ENCODE peak calls at places on chromosomes 2 and 18, in eight cellular contexts. One of them, this sample, is unnamed.

GRCh38 chr2:112483047-112483473 is 1.1 kb downstream of the TTL start:
- DNase-seq in GM12865: peak; percentile 40
- DNase-seq in upper lobe of right lung: no peak
- DNase-seq in cardiac fibroblast: peak; percentile 55
- DNase-seq in myocyte: peak; percentile 55
- DNase-seq in dermis microvascular lymphatic vessel endothelial cell: no peak
- DNase-seq in anterior cingulate cortex: no peak
- DNase-seq in aorta: no peak
- DNase-seq in this sample: peak; percentile 34

GRCh38 chr2:151774506-151774905 is 40.2 kb upstream of the NEB start:
- DNase-seq in dermis microvascular lymphatic vessel endothelial cell: no peak
- DNase-seq in myocyte: peak; percentile 77
- DNase-seq in cardiac fibroblast: peak; percentile 78
- DNase-seq in aorta: no peak
- DNase-seq in anterior cingulate cortex: no peak
- DNase-seq in upper lobe of right lung: no peak
- DNase-seq in GM12865: no peak
- DNase-seq in this sample: no peak

GRCh38 chr2:9300214-9300613 is 93.6 kb downstream of the ASAP2 start:
- DNase-seq in upper lobe of right lung: no peak
- DNase-seq in cardiac fibroblast: no peak
- DNase-seq in aorta: no peak
- DNase-seq in anterior cingulate cortex: no peak
- DNase-seq in GM12865: no peak
- DNase-seq in dermis microvascular lymphatic vessel endothelial cell: no peak
- DNase-seq in myocyte: peak; percentile 20
- DNase-seq in this sample: no peak

GRCh38 chr2:60597346-60597745 is 43.9 kb upstream of the BCL11A start:
- DNase-seq in dermis microvascular lymphatic vessel endothelial cell: no peak
- DNase-seq in GM12865: no peak
- DNase-seq in cardiac fibroblast: no peak
- DNase-seq in myocyte: no peak
- DNase-seq in anterior cingulate cortex: no peak
- DNase-seq in upper lobe of right lung: no peak
- DNase-seq in aorta: no peak
- DNase-seq in this sample: no peak

GRCh38 chr2:86480105-86480504 is 38.9 kb downstream of the KDM3A start:
- DNase-seq in dermis microvascular lymphatic vessel endothelial cell: no peak
- DNase-seq in myocyte: peak; percentile 30
- DNase-seq in upper lobe of right lung: no peak
- DNase-seq in GM12865: no peak
- DNase-seq in cardiac fibroblast: no peak
- DNase-seq in aorta: peak; percentile 49
- DNase-seq in anterior cingulate cortex: peak; percentile 34
- DNase-seq in this sample: no peak

GRCh38 chr2:105779394-105779793 is 34.7 kb downstream of the NCK2 start:
- DNase-seq in GM12865: no peak
- DNase-seq in anterior cingulate cortex: no peak
- DNase-seq in upper lobe of right lung: no peak
- DNase-seq in cardiac fibroblast: no peak
- DNase-seq in dermis microvascular lymphatic vessel endothelial cell: no peak
- DNase-seq in myocyte: no peak
- DNase-seq in aorta: no peak
- DNase-seq in this sample: no peak

GRCh38 chr2:167943877-167944276 is 303.5 kb downstream of the STK39 start:
- DNase-seq in dermis microvascular lymphatic vessel endothelial cell: no peak
- DNase-seq in upper lobe of right lung: no peak
- DNase-seq in anterior cingulate cortex: no peak
- DNase-seq in aorta: no peak
- DNase-seq in myocyte: peak; percentile 91
- DNase-seq in GM12865: no peak
- DNase-seq in cardiac fibroblast: peak; percentile 57
- DNase-seq in this sample: no peak

GRCh38 chr2:215612770-215613169 is 176.9 kb upstream of the FN1 start:
- DNase-seq in myocyte: no peak
- DNase-seq in upper lobe of right lung: no peak
- DNase-seq in anterior cingulate cortex: no peak
- DNase-seq in cardiac fibroblast: peak; percentile 48
- DNase-seq in dermis microvascular lymphatic vessel endothelial cell: no peak
- DNase-seq in aorta: no peak
- DNase-seq in GM12865: peak; percentile 26
- DNase-seq in this sample: peak; percentile 40

GRCh38 chr18:78543201-78543725 is 436.4 kb upstream of the SALL3 start:
- DNase-seq in aorta: no peak
- DNase-seq in dermis microvascular lymphatic vessel endothelial cell: no peak
- DNase-seq in myocyte: no peak
- DNase-seq in GM12865: no peak
- DNase-seq in upper lobe of right lung: no peak
- DNase-seq in anterior cingulate cortex: no peak
- DNase-seq in cardiac fibroblast: no peak
- DNase-seq in this sample: no peak